ENCODE peak calls at places on chromosomes 1 and 21, in four cellular contexts. J is activated CD8-positive, alpha-beta memory T cell treated with anti-CD3 and anti-CD28 coated beads for 1 hour; V is left ventricle myocardium superior; Y is midbrain. S is an unnamed sample.

GRCh38 chr1:110339427-110340206 is 440 bp downstream of the RBM15 start:
- DNase-seq in J (no peak), V (peak), Y (peak), S (peak)

GRCh38 chr1:54397090-54397591 is 9.1 kb downstream of the SSBP3 start:
- DNase-seq in J (no peak), V (peak), Y (no peak), S (no peak)

GRCh38 chr1:26538480-26539412 is 9.2 kb downstream of the RPS6KA1 start:
- DNase-seq in J (no peak), V (no peak), Y (peak), S (peak)

GRCh38 chr1:21238141-21238800 is 52.0 kb downstream of the ECE1 start:
- DNase-seq in J (no peak), V (no peak), Y (no peak), S (no peak)

GRCh38 chr1:26126321-26127084 is 14.9 kb downstream of the PDIK1L start:
- DNase-seq in J (peak), V (no peak), Y (no peak), S (no peak)

GRCh38 chr1:231188072-231188471 is 26.2 kb downstream of the TRIM67 start:
- DNase-seq in J (no peak), V (no peak), Y (peak), S (no peak)

GRCh38 chr1:58699011-58699762 is 675 bp downstream of the MYSM1 start:
- DNase-seq in J (no peak), V (no peak), Y (no peak), S (no peak)

GRCh38 chr1:89794406-89794805 is 26.4 kb upstream of the LRRC8D start:
- DNase-seq in J (no peak), V (no peak), Y (no peak), S (no peak)

GRCh38 chr1:165954940-165955339 is 127.5 kb downstream of the UCK2 start:
- DNase-seq in J (no peak), V (no peak), Y (no peak), S (no peak)

GRCh38 chr1:230077011-230077410 is 10.0 kb downstream of the GALNT2 start:
- DNase-seq in J (no peak), V (no peak), Y (no peak), S (no peak)

GRCh38 chr1:21560916-21561638 is 51.9 kb downstream of the ALPL start:
- DNase-seq in J (no peak), V (no peak), Y (no peak), S (no peak)

GRCh38 chr21:43025636-43026180 is 49.9 kb downstream of the CBS start:
- DNase-seq in J (no peak), V (no peak), Y (no peak), S (no peak)

GRCh38 chr1:233614173-233614742 is 352 bp downstream of the KCNK1 start:
- DNase-seq in J (no peak), V (peak), Y (peak), S (peak)

GRCh38 chr1:8113257-8114220 is 87.4 kb upstream of the ERRFI1 start:
- DNase-seq in J (no peak), V (no peak), Y (no peak), S (no peak)

GRCh38 chr1:160030657-160031367 is 978 bp downstream of the PIGM start:
- DNase-seq in J (no peak), V (no peak), Y (no peak), S (peak)

GRCh38 chr1:84271452-84272273 is 29.8 kb upstream of the SAMD13 start:
- DNase-seq in J (no peak), V (no peak), Y (no peak), S (no peak)

GRCh38 chr1:59673575-59674467 is 140.9 kb upstream of the HOOK1 start:
- DNase-seq in J (no peak), V (no peak), Y (no peak), S (no peak)

GRCh38 chr1:28172690-28173150 is 3.8 kb downstream of the PTAFR start:
- DNase-seq in J (no peak), V (no peak), Y (peak), S (no peak)

GRCh38 chr1:6127587-6128163 is 52.4 kb downstream of the CHD5 start:
- DNase-seq in J (peak), V (peak), Y (peak), S (peak)

GRCh38 chr1:67431156-67431765 is 1.1 kb upstream of the SERBP1 start:
- DNase-seq in J (no peak), V (no peak), Y (no peak), S (no peak)

GRCh38 chr1:203526572-203526971 is 32.6 kb downstream of the OPTC start:
- DNase-seq in J (no peak), V (no peak), Y (no peak), S (no peak)